ENCODE peak calls at places on chromosomes 4 and X, in six cellular contexts. M, I, F, T, Q and C are unnamed samples.

GRCh38 chrX:134622056-134622812 is 36.0 kb downstream of the PLAC1 start:
- DNase-seq in I (no peak), Q (peak), T (no peak), M (peak), F (no peak), C (peak)

GRCh38 chrX:69179380-69179911 is 14.2 kb upstream of the PJA1 start:
- DNase-seq in F (no peak), Q (no peak), T (no peak), M (peak), I (no peak), C (no peak)

GRCh38 chrX:154476821-154477220 is 2.3 kb downstream of the LAGE3 start:
- DNase-seq in Q (no peak), T (no peak), M (no peak), I (no peak), F (no peak), C (no peak)

GRCh38 chr4:146654976-146655761 is 16.5 kb downstream of the POU4F2 start:
- DNase-seq in T (no peak), Q (no peak), I (no peak), F (no peak), M (peak), C (no peak)

GRCh38 chr4:47383829-47384427 is 79.6 kb downstream of the COMMD8 start:
- DNase-seq in M (peak), T (no peak), I (no peak), F (no peak), Q (no peak), C (no peak)

GRCh38 chr4:169266661-169267060 is 4.1 kb downstream of the SH3RF1 start:
- DNase-seq in T (no peak), Q (no peak), I (no peak), F (no peak), M (no peak), C (no peak)

GRCh38 chr4:100086766-100087431 is 103.4 kb downstream of the DDIT4L start:
- DNase-seq in F (no peak), Q (no peak), T (no peak), I (no peak), M (no peak), C (no peak)

GRCh38 chr4:39342731-39343130 is 23.4 kb downstream of the RFC1 start:
- DNase-seq in Q (no peak), I (no peak), F (no peak), M (no peak), T (no peak), C (no peak)

GRCh38 chr4:174215936-174216699 is 67.3 kb downstream of the FBXO8 start:
- DNase-seq in F (no peak), I (no peak), Q (no peak), T (no peak), M (peak), C (no peak)

GRCh38 chr4:140353836-140354235 is 19.6 kb upstream of the SCOC start:
- DNase-seq in Q (no peak), T (no peak), I (no peak), F (no peak), M (no peak), C (no peak)

GRCh38 chrX:18920566-18920965 is 63.3 kb downstream of the PHKA2 start:
- DNase-seq in T (no peak), F (no peak), M (no peak), I (no peak), Q (no peak), C (no peak)

GRCh38 chr4:128820631-128821119 is 11.2 kb downstream of the JADE1 start:
- DNase-seq in Q (no peak), I (no peak), F (no peak), M (no peak), T (no peak), C (no peak)

GRCh38 chr4:87677731-87678130 is 27.7 kb downstream of the DMP1 start:
- DNase-seq in T (no peak), I (peak), Q (no peak), F (no peak), M (no peak), C (no peak)

GRCh38 chrX:134898450-134898849 is 92.3 kb upstream of the SMIM10 start:
- DNase-seq in F (no peak), Q (no peak), I (no peak), M (no peak), T (no peak), C (no peak)

GRCh38 chr4:7366958-7367353 is 67.8 kb downstream of the PSAPL1 start:
- DNase-seq in F (no peak), T (no peak), I (no peak), Q (no peak), M (no peak), C (no peak)

GRCh38 chr4:119029847-119030535 is 105.6 kb upstream of the MYOZ2 start:
- DNase-seq in I (no peak), M (no peak), F (no peak), T (no peak), Q (no peak), C (no peak)

GRCh38 chr4:90979551-90979950 is 852.4 kb downstream of the CCSER1 start:
- DNase-seq in F (no peak), I (no peak), T (no peak), Q (no peak), M (no peak), C (no peak)

GRCh38 chr4:70713453-70714026 is 8.2 kb upstream of the RUFY3 start:
- DNase-seq in T (peak), Q (no peak), F (no peak), M (no peak), I (no peak), C (no peak)

GRCh38 chr4:26478330-26478729 is 12.0 kb downstream of the CCKAR start:
- DNase-seq in F (no peak), I (no peak), M (no peak), T (peak), Q (no peak), C (no peak)

GRCh38 chrX:13932416-13932815 is 97.3 kb downstream of the GEMIN8 start:
- DNase-seq in Q (no peak), F (no peak), I (no peak), M (no peak), T (no peak), C (no peak)

GRCh38 chr4:41362647-41363383 is 106.1 kb downstream of the UCHL1 start:
- DNase-seq in Q (no peak), F (no peak), I (no peak), M (peak), T (no peak), C (no peak)

GRCh38 chrX:87626996-87627395 is 109.4 kb downstream of the KLHL4 start:
- DNase-seq in M (no peak), Q (no peak), I (no peak), F (no peak), T (no peak), C (no peak)

GRCh38 chr4:84938316-84938715 is 28.2 kb downstream of the WDFY3 start:
- DNase-seq in T (no peak), I (no peak), M (peak), F (no peak), Q (no peak), C (no peak)

GRCh38 chrX:11412715-11413623 is 119.8 kb downstream of the AMELX start:
- DNase-seq in F (no peak), M (peak), I (no peak), T (no peak), Q (no peak), C (no peak)

GRCh38 chrX:46408553-46409407 is 136.4 kb downstream of the ZNF674 start:
- DNase-seq in I (peak), T (peak), Q (peak), F (peak), M (peak), C (peak)

GRCh38 chrX:140524556-140524955 is 19.7 kb upstream of the SOX3 start:
- DNase-seq in F (no peak), Q (no peak), M (peak), T (no peak), I (no peak), C (no peak)

GRCh38 chr4:73608677-73609594 is 11.3 kb downstream of the RASSF6 start:
- DNase-seq in M (peak), F (no peak), T (no peak), I (no peak), Q (no peak), C (no peak)

GRCh38 chrX:112163916-112164315 is 81.3 kb upstream of the TRPC5 start:
- DNase-seq in Q (no peak), F (no peak), T (no peak), M (peak), I (no peak), C (no peak)

GRCh38 chr4:34157546-34157945 is 2086.8 kb downstream of the ARAP2 start:
- DNase-seq in I (no peak), F (no peak), T (no peak), M (no peak), Q (no peak), C (no peak)

GRCh38 chrX:152821145-152821765 is 9.3 kb downstream of the CETN2 start:
- DNase-seq in F (no peak), I (no peak), Q (peak), T (no peak), M (peak), C (no peak)

GRCh38 chrX:70132877-70133302 is 357 bp upstream of the IGBP1 start:
- DNase-seq in T (no peak), I (no peak), Q (no peak), F (no peak), M (no peak), C (no peak)

GRCh38 chr4:51906167-51906647 is 63.3 kb downstream of the DCUN1D4 start:
- DNase-seq in T (no peak), I (no peak), F (no peak), M (no peak), Q (no peak), C (peak)

GRCh38 chrX:17525762-17526555 is 151.0 kb downstream of the NHS start:
- DNase-seq in F (no peak), M (no peak), I (no peak), Q (no peak), T (no peak), C (no peak)

GRCh38 chr4:172881645-172882044 is 287.0 kb upstream of the GALNT7 start:
- DNase-seq in T (no peak), I (no peak), M (no peak), F (no peak), Q (no peak), C (no peak)

GRCh38 chrX:136598631-136599030 is 49.3 kb upstream of the CD40LG start:
- DNase-seq in Q (no peak), F (no peak), M (no peak), T (no peak), I (no peak), C (no peak)

GRCh38 chr4:5967783-5968182 is 50.4 kb downstream of the C4orf50 start:
- DNase-seq in I (no peak), Q (no peak), T (peak), F (no peak), M (no peak), C (no peak)

GRCh38 chr4:24210332-24210902 is 320.6 kb upstream of the PPARGC1A start:
- DNase-seq in T (peak), Q (no peak), M (peak), I (peak), F (no peak), C (no peak)